ENCODE peak calls at places on chromosome 6, in four cellular contexts. U is suprapubic skin, A is K562, M is breast epithelium. F is an unnamed sample.

GRCh38 chr6:112466378-112467151 is 119.4 kb downstream of the RFPL4B start:
- DNase-seq in U (no peak), A (no peak), M (no peak), F (no peak)

GRCh38 chr6:116398366-116399005 is 27.7 kb downstream of the DSE start:
- DNase-seq in U (no peak), A (no peak), M (no peak), F (no peak)

GRCh38 chr6:93210908-93211307 is 208.5 kb downstream of the EPHA7 start:
- DNase-seq in U (no peak), A (no peak), M (no peak), F (no peak)

GRCh38 chr6:77466055-77467028 is 3.1 kb upstream of the HTR1B start:
- DNase-seq in U (no peak), A (no peak), M (no peak), F (no peak)

GRCh38 chr6:33029297-33030184 is 20.1 kb upstream of the HLA-DOA start:
- DNase-seq in U (no peak), A (no peak), M (no peak), F (no peak)

GRCh38 chr6:113450061-113450465 is 407.1 kb upstream of the MARCKS start:
- DNase-seq in U (no peak), A (no peak), M (no peak), F (no peak)

GRCh38 chr6:8881663-8882062 is 446.3 kb upstream of the SLC35B3 start:
- DNase-seq in U (no peak), A (no peak), M (no peak), F (no peak)

GRCh38 chr6:26200918-26201721 is 113.9 kb downstream of the HFE start:
- DNase-seq in U (no peak), A (no peak), M (no peak), F (no peak)

GRCh38 chr6:141677598-141678211 is 455.0 kb upstream of the GJE1 start:
- DNase-seq in U (no peak), A (no peak), M (no peak), F (no peak)

GRCh38 chr6:158080849-158081656 is 87.0 kb downstream of the SERAC1 start:
- DNase-seq in U (no peak), A (no peak), M (no peak), F (no peak)

DNA sequence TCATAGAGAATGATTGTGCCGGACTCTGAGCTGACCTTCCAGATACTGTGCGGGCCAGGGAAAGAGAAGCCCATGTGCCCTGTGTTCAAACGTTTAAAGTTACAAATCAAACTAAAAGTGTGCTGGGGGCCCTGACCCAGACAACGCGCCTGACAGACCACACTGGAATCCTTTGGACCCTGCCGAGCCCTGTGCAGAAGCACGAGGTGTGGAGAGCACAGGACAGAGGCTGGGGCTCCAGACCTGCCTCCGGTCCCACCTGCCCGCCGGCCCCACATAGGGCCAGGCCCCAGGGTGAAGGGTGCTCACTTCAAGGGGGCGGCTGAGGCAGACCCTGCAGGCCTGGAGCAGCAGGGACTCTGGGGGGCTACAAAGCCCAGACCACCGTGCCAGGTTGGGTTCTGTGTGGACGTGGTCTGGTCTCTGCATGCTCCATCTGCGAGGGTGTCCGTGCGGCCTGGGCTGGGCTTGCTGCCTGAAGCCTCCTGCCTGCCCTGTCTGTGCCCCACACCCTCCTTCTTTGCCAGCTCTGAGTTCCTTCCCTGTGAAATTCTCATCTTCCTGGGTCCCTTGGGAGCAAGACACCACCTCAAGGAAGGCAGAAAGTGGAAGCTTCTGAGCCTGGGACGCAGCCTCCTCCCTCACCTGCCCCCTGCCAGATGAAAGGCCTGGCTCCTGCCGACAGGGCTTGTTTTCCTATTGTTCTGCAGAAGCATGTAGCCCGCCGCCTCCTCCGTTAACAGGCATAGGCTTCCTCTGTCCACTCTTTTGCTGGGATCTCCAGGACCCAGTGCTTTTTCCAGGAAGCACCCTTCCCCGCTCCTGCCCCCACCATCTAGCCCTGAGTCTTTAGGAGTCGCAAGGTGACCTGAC is 186.2 kb downstream of the ERMARD start:
- DNase-seq in U (no peak), A (no peak), M (no peak), F (no peak)
- TF ChIP-seq POLR2AphosphoS5 in U (no peak), A (no peak), M (no peak), F (no peak)

GRCh38 chr6:167677422-167677789 is 149.3 kb upstream of the AFDN start:
- DNase-seq in U (peak), A (no peak), M (no peak), F (no peak)
- H3K27ac ChIP-seq in U (no peak), A (no peak), M (no peak), F (no peak)

DNA sequence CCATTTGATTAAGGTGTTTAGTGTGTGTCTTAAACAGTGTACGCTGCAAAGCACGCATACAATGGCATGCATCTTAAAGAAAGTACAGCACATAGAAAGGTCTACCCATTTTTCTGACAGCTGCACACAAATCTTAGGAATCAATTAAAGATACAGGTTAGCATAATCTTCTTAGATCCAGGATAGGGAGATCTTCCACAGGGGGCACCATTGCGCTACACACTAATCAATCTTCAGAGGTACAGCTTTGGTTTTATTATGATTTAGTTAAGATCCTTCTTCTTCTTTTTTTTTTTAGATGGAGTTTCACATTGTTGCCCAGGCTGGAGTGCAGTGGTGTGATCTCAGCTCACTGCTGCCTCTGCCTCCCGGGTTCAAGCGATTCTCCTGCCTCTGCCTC is 63.7 kb upstream of the BEND3 start:
- DNase-seq in U (no peak), A (no peak), M (no peak), F (no peak)
- TF ChIP-seq CTCF in U (no peak), A (peak), M (no peak), F (no peak)

DNA sequence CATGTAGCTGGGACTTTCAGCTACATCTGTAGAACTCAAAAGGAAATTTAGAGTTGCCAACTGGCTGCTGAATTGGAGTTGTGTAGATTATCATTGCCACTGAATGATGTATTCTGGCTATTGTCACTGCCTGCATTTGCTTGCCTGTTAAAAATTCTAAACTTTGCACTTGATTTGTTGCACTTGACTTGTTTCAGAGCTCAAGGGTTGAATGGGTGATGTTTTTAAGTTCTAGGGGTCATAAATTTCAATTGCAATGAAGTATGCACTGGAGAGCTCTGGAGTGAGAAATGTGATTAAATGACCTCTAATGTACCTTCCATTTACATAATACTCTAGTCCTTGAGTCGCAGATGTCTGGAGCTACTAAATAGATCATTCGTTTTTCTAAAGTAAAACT is 102.4 kb downstream of the TNFRSF21 start:
- DNase-seq in U (no peak), A (no peak), M (no peak), F (no peak)
- TF ChIP-seq POLR2AphosphoS5 in U (no peak), A (no peak), M (no peak), F (peak)

DNA sequence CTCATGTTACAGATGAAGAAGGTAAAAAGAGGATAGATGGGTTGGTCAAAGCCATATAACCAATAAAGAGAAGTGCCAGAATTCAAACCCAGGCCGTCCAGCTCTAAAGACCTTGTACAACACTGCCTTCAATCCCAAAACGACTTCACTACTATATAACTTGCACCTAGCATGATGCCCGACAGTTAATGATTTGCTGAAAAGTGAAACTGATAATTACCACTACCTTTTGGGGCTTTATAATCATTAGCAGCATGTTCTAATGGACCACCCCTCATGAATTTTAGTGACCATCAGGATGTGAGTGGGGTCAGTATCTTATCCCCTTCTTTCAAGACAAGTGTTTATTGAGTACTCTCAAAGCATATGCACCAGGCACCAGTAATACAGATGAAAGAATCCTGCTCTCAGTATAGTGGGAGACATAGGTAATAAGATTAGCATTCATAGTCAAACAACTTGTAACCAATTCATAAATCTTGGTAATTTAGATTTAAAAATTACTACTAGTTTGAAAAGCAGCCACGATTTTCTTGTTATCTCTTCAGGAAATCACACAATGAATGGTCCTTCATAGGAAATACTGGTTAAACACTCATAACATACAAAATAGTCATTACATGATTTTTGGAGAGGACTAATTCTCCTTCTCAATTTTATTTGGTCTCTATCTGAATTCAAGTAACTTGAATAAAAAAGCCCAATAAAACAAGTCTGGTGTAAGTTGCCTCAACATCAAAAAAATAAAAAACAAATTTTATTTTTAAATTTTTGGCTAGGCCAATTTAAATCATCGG is 98.0 kb downstream of the EPB41L2 start:
- DNase-seq in U (no peak), A (no peak), M (no peak), F (no peak)
- H3K27ac ChIP-seq in U (no peak), A (no peak), M (no peak), F (no peak)

GRCh38 chr6:28769626-28770402 is 154.0 kb downstream of the TRIM27 start:
- DNase-seq in U (no peak), A (peak), M (no peak), F (no peak)
- TF ChIP-seq CTCF in U (no peak), A (peak), M (no peak), F (no peak)

F was measured in sigmoid colon.